ENCODE peak calls at places on chromosome 1, in seven cellular contexts. M, L, X, O, D, U and P are unnamed samples.

GRCh38 chr1:41849211-41849759 is 69.4 kb downstream of the HIVEP3 start:
- DNase-seq in M (no peak), L (no peak), X (no peak), O (no peak), D (no peak), U (no peak), P (no peak)

GRCh38 chr1:93740601-93741031 is 59.0 kb upstream of the BCAR3 start:
- DNase-seq in M (no peak), L (no peak), X (no peak), O (no peak), D (no peak), U (no peak), P (no peak)

GRCh38 chr1:151458936-151459330 is 361 bp downstream of the POGZ start:
- DNase-seq in M (peak), L (peak), X (peak), O (peak), D (peak), U (peak), P (peak)

GRCh38 chr1:159008744-159009188 is 941 bp upstream of the IFI16 start:
- DNase-seq in M (no peak), L (no peak), X (no peak), O (no peak), D (no peak), U (peak), P (peak)

GRCh38 chr1:17539526-17540254 is at the start of gene ARHGEF10L:
- DNase-seq in M (no peak), L (no peak), X (no peak), O (no peak), D (peak), U (no peak), P (no peak)

GRCh38 chr1:63915121-63915520 is 141.3 kb downstream of the ROR1 start:
- DNase-seq in M (peak), L (no peak), X (no peak), O (no peak), D (no peak), U (no peak), P (peak)

GRCh38 chr1:5949074-5949760 is 43.0 kb downstream of the NPHP4 start:
- DNase-seq in M (peak), L (no peak), X (no peak), O (no peak), D (no peak), U (no peak), P (no peak)

GRCh38 chr1:37602750-37603694 is 7.3 kb upstream of the GNL2 start:
- DNase-seq in M (peak), L (no peak), X (peak), O (peak), D (peak), U (peak), P (peak)

GRCh38 chr1:165699577-165699976 is 1.2 kb upstream of the ALDH9A1 start:
- DNase-seq in M (no peak), L (no peak), X (no peak), O (no peak), D (no peak), U (no peak), P (no peak)

GRCh38 chr1:160935527-160936258 is 18.9 kb downstream of the ITLN2 start:
- DNase-seq in M (no peak), L (no peak), X (no peak), O (no peak), D (no peak), U (no peak), P (no peak)

GRCh38 chr1:58824753-58825389 is 41.0 kb upstream of the JUN start:
- DNase-seq in M (no peak), L (no peak), X (no peak), O (no peak), D (no peak), U (no peak), P (no peak)